ENCODE peak calls at places on chromosome 16, in five cellular contexts. C, W, Z, L and R are unnamed samples.

GRCh38 chr16:49809112-49809511 is 46.8 kb downstream of the ZNF423 start:
- ATAC-seq in C (no peak), W (no peak), Z (no peak), L (no peak), R (no peak)

GRCh38 chr16:88783391-88784073 is 1.5 kb downstream of the PIEZO1 start:
- ATAC-seq in C (no peak), W (no peak), Z (peak; percentile 37), L (no peak), R (peak; percentile 45)

GRCh38 chr16:15888072-15888976 is at the start of gene CEP20:
- ATAC-seq in C (peak; percentile 99), W (peak; percentile 98), Z (peak; percentile 100), L (peak; percentile 97), R (peak; percentile 100)

GRCh38 chr16:27778926-27779570 is 229.1 kb downstream of the KATNIP start:
- ATAC-seq in C (no peak), W (no peak), Z (no peak), L (no peak), R (peak; percentile 8)

GRCh38 chr16:88713568-88714419 is 7.5 kb downstream of the CTU2 start:
- ATAC-seq in C (no peak), W (peak; percentile 43), Z (no peak), L (no peak), R (peak; percentile 14)

GRCh38 chr16:88920618-88921602 is 54.5 kb upstream of the PABPN1L start:
- ATAC-seq in C (no peak), W (peak; percentile 58), Z (peak; percentile 83), L (peak; percentile 74), R (peak; percentile 44)

GRCh38 chr16:68200120-68200783 is 35.7 kb downstream of the ESRP2 start:
- ATAC-seq in C (peak; percentile 78), W (peak; percentile 55), Z (no peak), L (no peak), R (peak; percentile 61)

GRCh38 chr16:31395647-31396046 is 2.5 kb downstream of the ITGAD start:
- ATAC-seq in C (no peak), W (no peak), Z (no peak), L (no peak), R (no peak)

GRCh38 chr16:578232-578869 is 8.6 kb downstream of the PIGQ start:
- ATAC-seq in C (no peak), W (peak; percentile 3), Z (no peak), L (no peak), R (no peak)

GRCh38 chr16:69109486-69110270 is 4.2 kb downstream of the HAS3 start:
- ATAC-seq in C (no peak), W (no peak), Z (no peak), L (no peak), R (no peak)

GRCh38 chr16:28105297-28105696 is 41.8 kb upstream of the GSG1L start:
- ATAC-seq in C (no peak), W (no peak), Z (no peak), L (no peak), R (no peak)

GRCh38 chr16:12573730-12574383 is 229.8 kb downstream of the CPPED1 start:
- ATAC-seq in C (no peak), W (no peak), Z (no peak), L (peak; percentile 44), R (peak; percentile 81)

GRCh38 chr16:56111100-56111499 is 80.2 kb upstream of the GNAO1 start:
- ATAC-seq in C (no peak), W (no peak), Z (no peak), L (no peak), R (no peak)

GRCh38 chr16:81553080-81553813 is 108.6 kb downstream of the CMIP start:
- ATAC-seq in C (no peak), W (peak; percentile 16), Z (peak; percentile 23), L (no peak), R (no peak)

GRCh38 chr16:85719605-85720318 is 31.0 kb upstream of the GINS2 start:
- ATAC-seq in C (no peak), W (no peak), Z (no peak), L (no peak), R (no peak)

GRCh38 chr16:52991572-52991971 is 61.1 kb downstream of the CHD9NB start:
- ATAC-seq in C (no peak), W (no peak), Z (no peak), L (no peak), R (no peak)

GRCh38 chr16:27189335-27189972 is 13.9 kb upstream of the KDM8 start:
- ATAC-seq in C (peak; percentile 90), W (no peak), Z (no peak), L (no peak), R (no peak)

GRCh38 chr16:57647136-57647875 is 18.9 kb downstream of the ADGRG1 start:
- ATAC-seq in C (no peak), W (no peak), Z (no peak), L (no peak), R (no peak)

GRCh38 chr16:88785106-88785924 is at the start of gene PIEZO1:
- ATAC-seq in C (peak; percentile 51), W (peak; percentile 68), Z (peak; percentile 67), L (peak; percentile 50), R (peak; percentile 31)

GRCh38 chr16:84360170-84360569 is 8.2 kb upstream of the ATP2C2 start:
- ATAC-seq in C (no peak), W (no peak), Z (no peak), L (peak; percentile 72), R (no peak)

GRCh38 chr16:27245276-27246231 is 23.0 kb downstream of the NSMCE1 start:
- ATAC-seq in C (peak; percentile 21), W (peak; percentile 37), Z (peak; percentile 86), L (peak; percentile 35), R (peak; percentile 76)